ENCODE peak calls at places on chromosomes 6 and 20, in seven cellular contexts. One of them, this sample, is unnamed.

GRCh38 chr6:3987072-3987471 is 91.9 kb downstream of the FAM217A start:
- DNase-seq in body of pancreas: peak; percentile 17
- DNase-seq in mucosa of descending colon: no peak
- DNase-seq in tibial nerve: no peak
- DNase-seq in CD8-positive, alpha-beta T cell: no peak
- DNase-seq in heart right ventricle: no peak
- DNase-seq in left ventricle myocardium inferior: no peak
- DNase-seq in this sample: no peak

GRCh38 chr20:55415567-55416142 is 589.7 kb downstream of the CBLN4 start:
- DNase-seq in tibial nerve: no peak
- DNase-seq in body of pancreas: no peak
- DNase-seq in left ventricle myocardium inferior: no peak
- DNase-seq in mucosa of descending colon: no peak
- DNase-seq in CD8-positive, alpha-beta T cell: no peak
- DNase-seq in heart right ventricle: no peak
- DNase-seq in this sample: no peak

GRCh38 chr6:47852727-47853126 is 70.9 kb downstream of the OPN5 start:
- DNase-seq in body of pancreas: no peak
- DNase-seq in left ventricle myocardium inferior: no peak
- DNase-seq in mucosa of descending colon: no peak
- DNase-seq in tibial nerve: no peak
- DNase-seq in CD8-positive, alpha-beta T cell: no peak
- DNase-seq in heart right ventricle: no peak
- DNase-seq in this sample: no peak

GRCh38 chr6:109013551-109014101 is 81.0 kb downstream of the SESN1 start:
- DNase-seq in body of pancreas: no peak
- DNase-seq in tibial nerve: no peak
- DNase-seq in heart right ventricle: no peak
- DNase-seq in left ventricle myocardium inferior: no peak
- DNase-seq in mucosa of descending colon: no peak
- DNase-seq in CD8-positive, alpha-beta T cell: no peak
- DNase-seq in this sample: no peak

GRCh38 chr20:62212309-62212708 is 7.8 kb downstream of the HRH3 start:
- DNase-seq in body of pancreas: no peak
- DNase-seq in CD8-positive, alpha-beta T cell: no peak
- DNase-seq in mucosa of descending colon: peak; percentile 19
- DNase-seq in left ventricle myocardium inferior: no peak
- DNase-seq in heart right ventricle: no peak
- DNase-seq in tibial nerve: no peak
- DNase-seq in this sample: no peak

GRCh38 chr20:47847882-47848485 is 62.7 kb upstream of the SULF2 start:
- DNase-seq in body of pancreas: no peak
- DNase-seq in tibial nerve: no peak
- DNase-seq in mucosa of descending colon: no peak
- DNase-seq in heart right ventricle: no peak
- DNase-seq in CD8-positive, alpha-beta T cell: no peak
- DNase-seq in left ventricle myocardium inferior: no peak
- DNase-seq in this sample: no peak

GRCh38 chr6:126886106-126886505 is 232.4 kb upstream of the RSPO3 start:
- DNase-seq in mucosa of descending colon: no peak
- DNase-seq in CD8-positive, alpha-beta T cell: no peak
- DNase-seq in left ventricle myocardium inferior: no peak
- DNase-seq in heart right ventricle: no peak
- DNase-seq in body of pancreas: no peak
- DNase-seq in tibial nerve: no peak
- DNase-seq in this sample: no peak

GRCh38 chr6:169787797-169788196 is 36.4 kb downstream of the ERMARD start:
- DNase-seq in tibial nerve: no peak
- DNase-seq in heart right ventricle: no peak
- DNase-seq in body of pancreas: no peak
- DNase-seq in left ventricle myocardium inferior: no peak
- DNase-seq in CD8-positive, alpha-beta T cell: no peak
- DNase-seq in mucosa of descending colon: no peak
- DNase-seq in this sample: no peak

GRCh38 chr6:139027620-139028182 is 844 bp upstream of the ABRACL start:
- DNase-seq in left ventricle myocardium inferior: no peak
- DNase-seq in heart right ventricle: no peak
- DNase-seq in tibial nerve: no peak
- DNase-seq in CD8-positive, alpha-beta T cell: no peak
- DNase-seq in mucosa of descending colon: no peak
- DNase-seq in body of pancreas: no peak
- DNase-seq in this sample: no peak

GRCh38 chr6:12075067-12075563 is 63.0 kb downstream of the HIVEP1 start:
- DNase-seq in left ventricle myocardium inferior: no peak
- DNase-seq in mucosa of descending colon: no peak
- DNase-seq in CD8-positive, alpha-beta T cell: no peak
- DNase-seq in tibial nerve: no peak
- DNase-seq in heart right ventricle: no peak
- DNase-seq in body of pancreas: peak; percentile 19
- DNase-seq in this sample: no peak

GRCh38 chr20:10579942-10580341 is 93.9 kb downstream of the JAG1 start:
- DNase-seq in body of pancreas: no peak
- DNase-seq in mucosa of descending colon: no peak
- DNase-seq in left ventricle myocardium inferior: no peak
- DNase-seq in tibial nerve: no peak
- DNase-seq in heart right ventricle: no peak
- DNase-seq in CD8-positive, alpha-beta T cell: no peak
- DNase-seq in this sample: no peak

GRCh38 chr20:40305303-40305702 is 383.7 kb downstream of the MAFB start:
- DNase-seq in left ventricle myocardium inferior: no peak
- DNase-seq in tibial nerve: no peak
- DNase-seq in heart right ventricle: no peak
- DNase-seq in mucosa of descending colon: no peak
- DNase-seq in CD8-positive, alpha-beta T cell: no peak
- DNase-seq in body of pancreas: no peak
- DNase-seq in this sample: no peak

GRCh38 chr6:126180585-126180984 is 159.3 kb upstream of the CENPW start:
- DNase-seq in heart right ventricle: no peak
- DNase-seq in tibial nerve: no peak
- DNase-seq in body of pancreas: no peak
- DNase-seq in mucosa of descending colon: no peak
- DNase-seq in CD8-positive, alpha-beta T cell: no peak
- DNase-seq in left ventricle myocardium inferior: no peak
- DNase-seq in this sample: peak; percentile 20

DNA sequence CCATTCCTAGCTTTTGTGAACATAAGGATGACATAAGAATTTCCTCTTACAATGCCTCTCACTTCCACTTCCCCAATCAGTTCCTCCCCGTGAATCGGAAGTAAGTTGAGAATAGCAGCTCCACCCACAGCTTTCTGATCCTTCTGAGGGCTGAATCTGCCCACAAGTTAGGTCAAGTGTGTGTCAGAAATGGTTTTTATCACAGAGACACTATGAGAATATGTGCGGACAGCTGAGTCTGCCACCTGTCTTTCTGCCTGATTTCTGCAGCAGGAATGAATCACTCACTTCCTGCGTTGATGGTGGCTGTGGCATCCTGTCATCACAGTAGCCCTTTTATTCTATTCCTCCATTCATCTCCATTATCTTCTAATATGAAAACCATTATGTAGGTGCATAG is 70.2 kb downstream of the RIN2 start:
- DNase-seq in left ventricle myocardium inferior: no peak
- DNase-seq in mucosa of descending colon: no peak
- DNase-seq in tibial nerve: no peak
- DNase-seq in heart right ventricle: no peak
- DNase-seq in CD8-positive, alpha-beta T cell: peak; percentile 17
- DNase-seq in body of pancreas: no peak
- DNase-seq in this sample: no peak
- TF ChIP-seq CTCF in left ventricle myocardium inferior: peak; percentile 57
- TF ChIP-seq CTCF in mucosa of descending colon: no peak
- TF ChIP-seq CTCF in tibial nerve: peak; percentile 7
- TF ChIP-seq CTCF in heart right ventricle: peak; percentile 62
- TF ChIP-seq CTCF in CD8-positive, alpha-beta T cell: no peak
- TF ChIP-seq CTCF in body of pancreas: no peak
- TF ChIP-seq CTCF in this sample: no peak

GRCh38 chr6:158793432-158793831 is 25.7 kb downstream of the EZR start:
- DNase-seq in tibial nerve: no peak
- DNase-seq in left ventricle myocardium inferior: no peak
- DNase-seq in mucosa of descending colon: no peak
- DNase-seq in CD8-positive, alpha-beta T cell: no peak
- DNase-seq in heart right ventricle: no peak
- DNase-seq in body of pancreas: no peak
- DNase-seq in this sample: no peak
- TF ChIP-seq CTCF in tibial nerve: peak; percentile 31
- TF ChIP-seq CTCF in left ventricle myocardium inferior: peak; percentile 50
- TF ChIP-seq CTCF in mucosa of descending colon: no peak
- TF ChIP-seq CTCF in CD8-positive, alpha-beta T cell: peak; percentile 36
- TF ChIP-seq CTCF in heart right ventricle: peak; percentile 45
- TF ChIP-seq CTCF in body of pancreas: no peak
- TF ChIP-seq CTCF in this sample: peak; percentile 49

GRCh38 chr20:25485872-25486271 is 78.4 kb downstream of the GINS1 start:
- DNase-seq in CD8-positive, alpha-beta T cell: no peak
- DNase-seq in body of pancreas: no peak
- DNase-seq in left ventricle myocardium inferior: no peak
- DNase-seq in tibial nerve: no peak
- DNase-seq in mucosa of descending colon: no peak
- DNase-seq in heart right ventricle: no peak
- DNase-seq in this sample: no peak

GRCh38 chr20:25487306-25487705 is 79.8 kb downstream of the GINS1 start:
- DNase-seq in tibial nerve: no peak
- DNase-seq in body of pancreas: no peak
- DNase-seq in left ventricle myocardium inferior: no peak
- DNase-seq in heart right ventricle: no peak
- DNase-seq in mucosa of descending colon: no peak
- DNase-seq in CD8-positive, alpha-beta T cell: no peak
- DNase-seq in this sample: no peak

GRCh38 chr20:25484911-25485511 is 77.5 kb downstream of the GINS1 start:
- DNase-seq in mucosa of descending colon: no peak
- DNase-seq in left ventricle myocardium inferior: no peak
- DNase-seq in heart right ventricle: no peak
- DNase-seq in body of pancreas: no peak
- DNase-seq in tibial nerve: no peak
- DNase-seq in CD8-positive, alpha-beta T cell: no peak
- DNase-seq in this sample: no peak

GRCh38 chr20:25487975-25488374 is 80.5 kb downstream of the GINS1 start:
- DNase-seq in left ventricle myocardium inferior: no peak
- DNase-seq in heart right ventricle: no peak
- DNase-seq in mucosa of descending colon: no peak
- DNase-seq in body of pancreas: no peak
- DNase-seq in tibial nerve: no peak
- DNase-seq in CD8-positive, alpha-beta T cell: no peak
- DNase-seq in this sample: no peak

GRCh38 chr20:25486377-25486776 is 78.9 kb downstream of the GINS1 start:
- DNase-seq in tibial nerve: no peak
- DNase-seq in CD8-positive, alpha-beta T cell: no peak
- DNase-seq in body of pancreas: no peak
- DNase-seq in mucosa of descending colon: no peak
- DNase-seq in heart right ventricle: peak; percentile 21
- DNase-seq in left ventricle myocardium inferior: peak; percentile 44
- DNase-seq in this sample: no peak
- TF ChIP-seq CTCF in tibial nerve: no peak
- TF ChIP-seq CTCF in CD8-positive, alpha-beta T cell: no peak
- TF ChIP-seq CTCF in body of pancreas: no peak
- TF ChIP-seq CTCF in mucosa of descending colon: no peak
- TF ChIP-seq CTCF in heart right ventricle: no peak
- TF ChIP-seq CTCF in left ventricle myocardium inferior: no peak
- TF ChIP-seq CTCF in this sample: peak; percentile 2

GRCh38 chr6:38673397-38674165 is 29.4 kb downstream of the GLO1 start:
- DNase-seq in heart right ventricle: no peak
- DNase-seq in left ventricle myocardium inferior: no peak
- DNase-seq in tibial nerve: no peak
- DNase-seq in CD8-positive, alpha-beta T cell: no peak
- DNase-seq in mucosa of descending colon: no peak
- DNase-seq in body of pancreas: peak; percentile 18
- DNase-seq in this sample: no peak

GRCh38 chr6:38676974-38677544 is 25.9 kb downstream of the GLO1 start:
- DNase-seq in CD8-positive, alpha-beta T cell: no peak
- DNase-seq in body of pancreas: no peak
- DNase-seq in mucosa of descending colon: no peak
- DNase-seq in left ventricle myocardium inferior: no peak
- DNase-seq in tibial nerve: no peak
- DNase-seq in heart right ventricle: no peak
- DNase-seq in this sample: no peak

GRCh38 chr6:38676236-38676973 is 26.5 kb downstream of the GLO1 start:
- DNase-seq in CD8-positive, alpha-beta T cell: no peak
- DNase-seq in left ventricle myocardium inferior: no peak
- DNase-seq in tibial nerve: no peak
- DNase-seq in body of pancreas: no peak
- DNase-seq in mucosa of descending colon: no peak
- DNase-seq in heart right ventricle: no peak
- DNase-seq in this sample: no peak

DNA sequence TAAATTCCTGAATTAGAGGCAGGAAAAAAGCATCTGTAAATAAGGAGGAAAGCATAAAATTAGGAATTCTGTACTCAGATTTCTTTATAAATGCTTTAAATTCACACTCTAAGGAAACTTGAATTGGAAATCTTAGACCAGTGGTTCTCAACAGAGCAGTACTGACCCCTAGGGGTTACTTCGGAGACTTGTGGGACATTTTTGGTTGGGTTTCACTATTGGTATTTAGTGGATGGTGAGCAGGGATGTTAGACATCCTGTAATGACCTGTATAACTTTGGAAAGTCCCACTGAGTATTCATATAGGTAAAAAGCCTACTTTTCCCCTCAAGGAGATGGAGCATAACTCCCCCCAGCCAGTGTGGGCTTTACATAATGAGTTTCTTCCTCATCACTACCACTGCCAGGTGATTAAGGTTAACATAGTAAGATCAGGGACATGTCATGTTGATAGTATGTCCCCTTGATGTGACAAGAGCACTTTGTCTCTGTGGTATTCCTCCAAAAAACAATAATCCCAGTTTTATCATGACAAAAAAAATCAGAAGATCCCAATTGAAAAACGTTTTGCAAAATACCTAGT is 31.0 kb downstream of the GLO1 start:
- DNase-seq in heart right ventricle: peak; percentile 14
- DNase-seq in mucosa of descending colon: no peak
- DNase-seq in tibial nerve: no peak
- DNase-seq in left ventricle myocardium inferior: no peak
- DNase-seq in body of pancreas: peak; percentile 15
- DNase-seq in CD8-positive, alpha-beta T cell: peak; percentile 26
- DNase-seq in this sample: peak; percentile 32
- TF ChIP-seq CTCF in heart right ventricle: peak; percentile 77
- TF ChIP-seq CTCF in mucosa of descending colon: peak; percentile 66
- TF ChIP-seq CTCF in tibial nerve: peak; percentile 65
- TF ChIP-seq CTCF in left ventricle myocardium inferior: peak; percentile 80
- TF ChIP-seq CTCF in body of pancreas: peak; percentile 26
- TF ChIP-seq CTCF in CD8-positive, alpha-beta T cell: peak; percentile 75
- TF ChIP-seq CTCF in this sample: peak; percentile 82

GRCh38 chr6:130457605-130458004 is 91.8 kb downstream of the TMEM200A start:
- DNase-seq in mucosa of descending colon: no peak
- DNase-seq in left ventricle myocardium inferior: no peak
- DNase-seq in body of pancreas: no peak
- DNase-seq in tibial nerve: no peak
- DNase-seq in CD8-positive, alpha-beta T cell: no peak
- DNase-seq in heart right ventricle: no peak
- DNase-seq in this sample: peak; percentile 20
- TF ChIP-seq CTCF in mucosa of descending colon: no peak
- TF ChIP-seq CTCF in left ventricle myocardium inferior: no peak
- TF ChIP-seq CTCF in body of pancreas: no peak
- TF ChIP-seq CTCF in tibial nerve: no peak
- TF ChIP-seq CTCF in CD8-positive, alpha-beta T cell: no peak
- TF ChIP-seq CTCF in heart right ventricle: no peak
- TF ChIP-seq CTCF in this sample: peak; percentile 48